ENCODE peak calls at places on chromosome 9, in five cellular contexts. K is PC-3, X is PC-9, S is neural progenitor cell, Q is MM.1S. F is an unnamed sample.

GRCh38 chr9:131671150-131671549 is 68.7 kb downstream of the RAPGEF1 start:
- DNase-seq in K (no peak), X (no peak), S (peak; percentile 40), Q (no peak), F (no peak)

GRCh38 chr9:36929350-36929675 is 104.8 kb downstream of the PAX5 start:
- DNase-seq in K (no peak), X (no peak), S (no peak), Q (no peak), F (no peak)

GRCh38 chr9:10252174-10252573 is 360.6 kb downstream of the PTPRD start:
- DNase-seq in K (no peak), X (no peak), S (no peak), Q (no peak), F (no peak)

GRCh38 chr9:70983723-70984280 is 137.6 kb downstream of the TRPM3 start:
- DNase-seq in K (no peak), X (no peak), S (no peak), Q (no peak), F (no peak)

GRCh38 chr9:21576331-21577189 is 94.4 kb upstream of the IFNE start:
- DNase-seq in K (peak; percentile 83), X (peak; percentile 88), S (peak; percentile 87), Q (no peak), F (peak; percentile 95)

GRCh38 chr9:98539954-98540353 is 168.8 kb downstream of the GABBR2 start:
- DNase-seq in K (no peak), X (no peak), S (no peak), Q (no peak), F (peak; percentile 31)

GRCh38 chr9:106927916-106928315 is 65.0 kb downstream of the ZNF462 start:
- DNase-seq in K (no peak), X (no peak), S (no peak), Q (no peak), F (peak; percentile 27)

GRCh38 chr9:100428871-100429654 is 2.1 kb downstream of the MSANTD3 start:
- DNase-seq in K (peak; percentile 96), X (peak; percentile 92), S (no peak), Q (no peak), F (peak; percentile 98)

GRCh38 chr9:14652729-14653377 is 40.4 kb downstream of the ZDHHC21 start:
- DNase-seq in K (peak; percentile 37), X (no peak), S (peak; percentile 43), Q (no peak), F (peak; percentile 27)

GRCh38 chr9:5008206-5008605 is 23.1 kb downstream of the JAK2 start:
- DNase-seq in K (no peak), X (no peak), S (no peak), Q (no peak), F (no peak)

GRCh38 chr9:4997196-4997595 is 12.1 kb downstream of the JAK2 start:
- DNase-seq in K (no peak), X (no peak), S (no peak), Q (no peak), F (no peak)

DNA sequence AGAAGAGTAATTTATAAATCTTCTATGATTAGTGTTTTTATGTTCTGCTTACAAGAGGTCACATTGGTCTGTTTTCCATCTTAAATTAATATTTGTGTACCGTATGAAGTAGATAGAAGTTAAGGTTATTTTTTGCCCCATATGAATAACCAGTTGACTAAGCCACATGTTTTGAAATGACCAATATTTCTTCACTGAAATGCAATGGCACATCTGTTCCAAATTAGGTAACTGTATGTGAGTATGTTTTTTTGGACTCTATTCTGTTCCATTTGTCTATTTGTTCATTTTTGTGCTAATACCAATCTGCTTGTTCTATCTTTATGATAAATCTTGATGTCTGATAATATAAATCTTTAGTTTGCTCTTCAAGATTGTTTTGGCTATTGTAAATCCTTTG is 17.7 kb downstream of the JAK2 start:
- DNase-seq in K (no peak), X (no peak), S (no peak), Q (no peak), F (peak; percentile 84)
- H3K9me3 ChIP-seq in K (no peaks in the 10 kb centered on the region), X (no peaks in the 10 kb centered on the region), S (no peaks in the 10 kb centered on the region), Q (no peaks in the 10 kb centered on the region), F (no peaks in the 10 kb centered on the region)

DNA sequence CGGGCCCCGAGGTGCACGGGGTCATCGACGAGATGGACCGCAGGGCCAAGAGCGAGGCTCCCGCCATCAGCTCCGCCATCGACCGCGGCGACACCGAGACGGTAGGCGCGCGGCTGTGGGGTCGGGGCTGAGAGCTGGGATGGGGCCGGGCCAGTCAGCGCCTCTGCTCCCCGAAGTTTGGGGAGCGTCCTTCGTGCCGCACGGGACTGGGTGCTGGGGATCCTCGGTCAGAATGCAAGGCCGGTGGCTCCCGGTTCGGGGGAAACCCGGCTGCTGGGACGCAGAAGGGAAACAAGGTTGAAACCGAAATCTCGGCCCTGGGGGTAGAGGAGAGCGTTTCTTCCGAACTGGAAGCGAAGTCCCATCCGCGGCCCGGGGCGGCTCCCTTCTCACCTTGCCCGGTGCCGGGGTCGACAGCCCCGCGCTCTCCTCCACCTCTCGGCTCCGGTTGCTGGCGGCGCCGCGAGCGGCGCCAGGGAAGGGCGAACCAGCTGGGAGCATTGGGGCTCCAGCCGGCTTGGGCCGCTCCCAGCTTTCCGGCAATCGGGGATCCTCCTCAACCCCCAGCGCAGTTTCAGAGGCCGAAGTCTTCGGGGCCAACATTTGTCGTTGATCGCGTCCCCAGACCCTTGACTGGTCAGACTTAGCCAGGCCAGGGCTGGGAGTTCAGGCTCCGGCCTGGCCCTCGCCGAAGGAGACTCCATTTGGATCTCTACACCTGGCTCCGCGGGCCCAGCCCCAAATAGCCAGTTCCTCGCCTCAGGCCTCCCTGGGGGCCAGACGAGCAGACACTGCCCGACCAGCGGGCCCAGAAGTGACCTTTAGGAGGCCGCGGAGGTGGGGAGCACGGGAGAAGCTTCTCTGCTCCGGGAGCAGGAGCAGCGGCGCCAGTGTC is 1.0 kb downstream of the LHX2 start:
- DNase-seq in K (no peak), X (no peak), S (peak; percentile 55), Q (no peak), F (no peak)
- TF ChIP-seq EZH2 in K (no peak), X (no peak), S (peak; percentile 90), Q (no peak), F (peak; percentile 11)

GRCh38 chr9:123336959-123337358 is 19.0 kb upstream of the CRB2 start:
- DNase-seq in K (no peak), X (no peak), S (no peak), Q (no peak), F (no peak)

GRCh38 chr9:123339666-123340414 is 16.2 kb upstream of the CRB2 start:
- DNase-seq in K (peak; percentile 23), X (no peak), S (no peak), Q (peak; percentile 88), F (no peak)

GRCh38 chr9:123338710-123339665 is 17.0 kb upstream of the CRB2 start:
- DNase-seq in K (no peak), X (no peak), S (no peak), Q (peak; percentile 93), F (no peak)

GRCh38 chr9:123336455-123336854 is 19.5 kb upstream of the CRB2 start:
- DNase-seq in K (no peak), X (no peak), S (no peak), Q (peak; percentile 37), F (no peak)

DNA sequence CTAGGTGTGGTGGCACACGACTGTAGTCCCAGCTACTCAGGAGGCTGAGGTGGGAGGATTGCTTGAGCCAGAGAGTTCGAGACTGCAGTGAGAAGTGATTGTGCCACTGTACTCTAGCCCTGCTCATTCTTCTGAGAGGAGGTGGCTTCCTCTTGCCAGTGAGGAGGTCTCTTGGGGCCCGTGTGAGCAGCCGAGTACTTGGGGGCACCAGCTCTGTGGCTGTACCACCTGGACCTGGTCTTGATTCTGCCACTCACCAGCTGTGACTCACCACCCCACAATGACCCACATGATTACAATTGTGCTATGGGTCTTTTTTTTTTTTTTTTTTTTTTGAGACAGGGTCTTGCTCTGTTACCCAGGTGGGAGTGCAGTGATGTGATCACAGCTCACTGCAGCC is 18.0 kb upstream of the CRB2 start:
- DNase-seq in K (no peak), X (no peak), S (no peak), Q (no peak), F (no peak)
- H3F3A ChIP-seq in K (no peaks in the 10 kb centered on the region), X (no peaks in the 10 kb centered on the region), S (no peaks in the 10 kb centered on the region), Q (peaks cover 29% of the 10 kb centered on the region), F (peaks cover 12% of the 10 kb centered on the region)

GRCh38 chr9:122551371-122551770 is 1.5 kb upstream of the OR1N2 start:
- DNase-seq in K (no peak), X (no peak), S (no peak), Q (no peak), F (no peak)
- H3K9me3 ChIP-seq in K (no peaks in the 10 kb centered on the region), X (no peaks in the 10 kb centered on the region), S (peaks cover 6% of the 10 kb centered on the region), Q (no peaks in the 10 kb centered on the region), F (no peaks in the 10 kb centered on the region)

GRCh38 chr9:97504381-97505216 is 3.1 kb downstream of the TMOD1 start:
- DNase-seq in K (no peak), X (no peak), S (no peak), Q (no peak), F (peak; percentile 52)
- TF ChIP-seq EZH2 in K (no peak), X (no peak), S (no peak), Q (no peak), F (no peak)

GRCh38 chr9:127563579-127563978 is 48.5 kb upstream of the STXBP1 start:
- DNase-seq in K (peak; percentile 57), X (peak; percentile 68), S (no peak), Q (no peak), F (no peak)

GRCh38 chr9:127565231-127565630 is 46.8 kb upstream of the STXBP1 start:
- DNase-seq in K (no peak), X (no peak), S (no peak), Q (no peak), F (no peak)

GRCh38 chr9:127562271-127562780 is 49.8 kb upstream of the STXBP1 start:
- DNase-seq in K (no peak), X (no peak), S (no peak), Q (no peak), F (no peak)

GRCh38 chr9:127561491-127562270 is 50.4 kb upstream of the STXBP1 start:
- DNase-seq in K (peak; percentile 96), X (peak; percentile 99), S (peak; percentile 44), Q (no peak), F (peak; percentile 99)

GRCh38 chr9:127562841-127563523 is 49.1 kb upstream of the STXBP1 start:
- DNase-seq in K (peak; percentile 83), X (peak; percentile 50), S (no peak), Q (no peak), F (no peak)
- H3F3A ChIP-seq in K (peaks cover 10% of the 10 kb centered on the region), X (peaks cover 80% of the 10 kb centered on the region), S (peaks cover 10% of the 10 kb centered on the region), Q (no peaks in the 10 kb centered on the region), F (peaks cover 67% of the 10 kb centered on the region)

GRCh38 chr9:115966660-115967059 is 186.9 kb upstream of the PAPPA start:
- DNase-seq in K (no peak), X (no peak), S (no peak), Q (no peak), F (no peak)
- H3K9me3 ChIP-seq in K (no peaks in the 10 kb centered on the region), X (peaks cover 4% of the 10 kb centered on the region), S (no peaks in the 10 kb centered on the region), Q (no peaks in the 10 kb centered on the region), F (no peaks in the 10 kb centered on the region)

GRCh38 chr9:137656416-137656815 is 37.6 kb downstream of the EHMT1 start:
- DNase-seq in K (no peak), X (no peak), S (no peak), Q (no peak), F (no peak)
- TF ChIP-seq EZH2 in K (no peak), X (no peak), S (no peak), Q (no peak), F (no peak)

F was measured in GM23248.